ENCODE peak calls at places on chromosomes 7 and 10, in seven cellular contexts. T is Peyer's patch, L is uterus, A is NT2/D1, U is DND-41, Z is mesendoderm, Q is breast epithelium. D is an unnamed sample. For H3K4me1, the result is how much of the 10 kb centered on the place peaks cover.

GRCh38 chr7:156029460-156030007 is 217.3 kb upstream of the SHH start:
- DNase-seq in T (no peak), L (no peak), A (no peak), U (no peak), Z (no peak), Q (no peak), D (no peak)

GRCh38 chr7:99372275-99373085 is 2.0 kb upstream of the ARPC1B start:
- DNase-seq in T (no peak), L (no peak), A (no peak), U (no peak), Z (no peak), Q (no peak), D (no peak)

GRCh38 chr10:29618341-29619171 is 16.2 kb downstream of the SVIL start:
- DNase-seq in T (no peak), L (peak), A (no peak), U (no peak), Z (peak), Q (no peak), D (peak)

GRCh38 chr10:104580321-104580720 is 60.8 kb upstream of the SORCS3 start:
- DNase-seq in T (no peak), L (no peak), A (no peak), U (no peak), Z (no peak), Q (no peak), D (no peak)

GRCh38 chr10:119198438-119198837 is 8.9 kb upstream of the GRK5 start:
- DNase-seq in T (no peak), L (no peak), A (no peak), U (peak), Z (no peak), Q (no peak), D (no peak)

GRCh38 chr10:132077091-132077490 is 11.3 kb downstream of the JAKMIP3 start:
- DNase-seq in T (no peak), L (no peak), A (no peak), U (no peak), Z (no peak), Q (no peak), D (peak)

GRCh38 chr7:78450754-78451153 is 652.2 kb downstream of the PHTF2 start:
- DNase-seq in T (no peak), L (no peak), A (no peak), U (no peak), Z (no peak), Q (no peak), D (no peak)

GRCh38 chr10:30542001-30542861 is 87.3 kb downstream of the LYZL2 start:
- DNase-seq in T (no peak), L (no peak), A (no peak), U (no peak), Z (no peak), Q (no peak), D (no peak)

GRCh38 chr7:116167177-116167576 is 43.2 kb upstream of the TES start:
- DNase-seq in T (no peak), L (no peak), A (no peak), U (peak), Z (peak), Q (no peak), D (no peak)

GRCh38 chr7:70636169-70636568 is 495.8 kb upstream of the GALNT17 start:
- DNase-seq in T (no peak), L (no peak), A (no peak), U (no peak), Z (no peak), Q (no peak), D (no peak)

GRCh38 chr7:100093054-100093453 is 4.3 kb downstream of the COPS6 start:
- DNase-seq in T (no peak), L (no peak), A (no peak), U (no peak), Z (no peak), Q (no peak), D (no peak)

GRCh38 chr10:120824864-120825263 is 26.3 kb upstream of the WDR11 start:
- DNase-seq in T (no peak), L (no peak), A (peak), U (peak), Z (peak), Q (no peak), D (no peak)

GRCh38 chr10:49286686-49287085 is 12.3 kb upstream of the C10orf71 start:
- DNase-seq in T (no peak), L (no peak), A (no peak), U (no peak), Z (no peak), Q (no peak), D (no peak)

GRCh38 chr7:140607441-140607989 is 33.1 kb downstream of the DENND2A start:
- DNase-seq in T (no peak), L (peak), A (no peak), U (no peak), Z (no peak), Q (no peak), D (peak)

GRCh38 chr7:135855836-135856235 is 107.2 kb upstream of the FAM180A start:
- DNase-seq in T (no peak), L (no peak), A (peak), U (no peak), Z (peak), Q (no peak), D (no peak)

GRCh38 chr7:157987906-157988305 is 599.7 kb downstream of the PTPRN2 start:
- DNase-seq in T (no peak), L (no peak), A (no peak), U (no peak), Z (no peak), Q (no peak), D (no peak)

GRCh38 chr10:70274643-70275042 is 9.2 kb downstream of the NPFFR1 start:
- DNase-seq in T (no peak), L (peak), A (no peak), U (no peak), Z (no peak), Q (no peak), D (no peak)

GRCh38 chr10:75493464-75493863 is 62.0 kb downstream of the LRMDA start:
- DNase-seq in T (no peak), L (no peak), A (no peak), U (no peak), Z (no peak), Q (no peak), D (no peak)

GRCh38 chr7:79290841-79291497 is 162.5 kb downstream of the MAGI2 start:
- DNase-seq in T (no peak), L (no peak), A (no peak), U (no peak), Z (no peak), Q (no peak), D (no peak)

GRCh38 chr7:115363916-115364315 is 442.0 kb downstream of the MDFIC start:
- DNase-seq in T (no peak), L (no peak), A (no peak), U (no peak), Z (no peak), Q (no peak), D (no peak)

GRCh38 chr10:5591336-5591824 is 66.6 kb downstream of the CALML3 start:
- DNase-seq in T (no peak), L (no peak), A (no peak), U (no peak), Z (no peak), Q (no peak), D (no peak)

GRCh38 chr10:79412516-79412915 is 32.9 kb downstream of the ZCCHC24 start:
- DNase-seq in T (no peak), L (no peak), A (no peak), U (no peak), Z (no peak), Q (peak), D (no peak)

GRCh38 chr10:22321831-22322662 is 1.1 kb downstream of the BMI1 start:
- DNase-seq in T (peak), L (peak), A (no peak), U (peak), Z (no peak), Q (no peak), D (no peak)

GRCh38 chr10:122164028-122164601 is 107.0 kb upstream of the BTBD16 start:
- DNase-seq in T (no peak), L (no peak), A (no peak), U (no peak), Z (peak), Q (no peak), D (no peak)

GRCh38 chr7:18356195-18356645 is 139.3 kb upstream of the HDAC9 start:
- DNase-seq in T (no peak), L (no peak), A (no peak), U (no peak), Z (peak), Q (no peak), D (no peak)

GRCh38 chr7:117171106-117171505 is 151.8 kb downstream of the WNT2 start:
- DNase-seq in T (no peak), L (no peak), A (no peak), U (no peak), Z (peak), Q (no peak), D (no peak)

GRCh38 chr7:134375206-134375605 is 58.5 kb upstream of the SLC35B4 start:
- DNase-seq in T (no peak), L (no peak), A (no peak), U (no peak), Z (no peak), Q (no peak), D (no peak)

GRCh38 chr10:102152545-102152890 is 329 bp downstream of the NOLC1 start:
- DNase-seq in T (no peak), L (no peak), A (no peak), U (peak), Z (no peak), Q (no peak), D (no peak)

GRCh38 chr10:283916-284356 is 148.7 kb downstream of the ZMYND11 start:
- DNase-seq in T (peak), L (no peak), A (no peak), U (no peak), Z (no peak), Q (no peak), D (no peak)

GRCh38 chr10:125212150-125212809 is 51.9 kb upstream of the CTBP2 start:
- DNase-seq in T (no peak), L (no peak), A (no peak), U (no peak), Z (no peak), Q (no peak), D (no peak)

GRCh38 chr10:93816123-93816747 is 58.5 kb downstream of the LGI1 start:
- DNase-seq in T (peak), L (peak), A (peak), U (peak), Z (peak), Q (peak), D (peak)

GRCh38 chr10:44618910-44619309 is 234.0 kb upstream of the CXCL12 start:
- DNase-seq in T (no peak), L (no peak), A (no peak), U (no peak), Z (no peak), Q (no peak), D (no peak)

GRCh38 chr10:108086502-108086901 is 922.0 kb upstream of the SORCS1 start:
- DNase-seq in T (no peak), L (no peak), A (no peak), U (no peak), Z (no peak), Q (no peak), D (no peak)

GRCh38 chr10:108095932-108096925 is 931.7 kb upstream of the SORCS1 start:
- DNase-seq in T (no peak), L (no peak), A (no peak), U (no peak), Z (no peak), Q (no peak), D (no peak)

DNA sequence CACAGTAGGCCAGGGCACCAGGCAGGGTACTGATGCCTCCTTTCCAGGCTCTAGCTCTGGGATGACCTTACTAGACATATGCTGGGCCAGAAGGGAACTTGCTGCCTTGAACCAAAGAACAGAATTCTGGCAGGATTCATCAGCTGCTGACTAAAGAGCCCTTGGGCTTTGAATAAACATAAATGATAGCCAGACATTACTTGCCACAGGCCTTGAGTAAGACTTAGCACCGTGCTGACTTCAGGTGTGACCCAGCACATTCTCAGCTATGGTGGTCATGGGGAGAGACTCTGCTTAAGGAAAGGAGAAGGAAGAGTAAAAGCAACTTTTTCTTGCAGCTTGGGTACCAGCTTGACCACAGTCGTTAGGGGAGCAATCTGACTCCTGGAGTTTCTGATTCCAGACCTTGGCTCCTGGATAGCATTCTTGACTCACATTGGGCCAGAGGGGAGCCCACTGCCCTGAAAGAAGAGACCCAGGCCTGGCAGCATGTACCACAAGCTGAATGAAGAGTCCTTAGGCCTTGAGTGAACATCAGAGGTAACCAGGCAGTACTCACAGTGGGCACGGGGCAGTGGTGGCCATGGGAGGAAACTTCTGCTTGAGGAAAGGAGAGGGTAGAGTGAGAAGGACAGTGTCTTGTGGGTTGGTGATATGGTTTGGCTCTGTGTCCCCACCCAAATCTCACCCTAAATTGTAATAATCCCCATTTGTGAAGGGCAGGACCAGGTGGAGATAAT is 926.1 kb upstream of the SORCS1 start:
- DNase-seq in T (no peak), L (no peak), A (no peak), U (no peak), Z (no peak), Q (no peak), D (no peak)
- H3K4me3 ChIP-seq in T (no peak), L (no peak), A (no peak), U (no peak), Z (no peak), Q (no peak), D (no peak)

DNA sequence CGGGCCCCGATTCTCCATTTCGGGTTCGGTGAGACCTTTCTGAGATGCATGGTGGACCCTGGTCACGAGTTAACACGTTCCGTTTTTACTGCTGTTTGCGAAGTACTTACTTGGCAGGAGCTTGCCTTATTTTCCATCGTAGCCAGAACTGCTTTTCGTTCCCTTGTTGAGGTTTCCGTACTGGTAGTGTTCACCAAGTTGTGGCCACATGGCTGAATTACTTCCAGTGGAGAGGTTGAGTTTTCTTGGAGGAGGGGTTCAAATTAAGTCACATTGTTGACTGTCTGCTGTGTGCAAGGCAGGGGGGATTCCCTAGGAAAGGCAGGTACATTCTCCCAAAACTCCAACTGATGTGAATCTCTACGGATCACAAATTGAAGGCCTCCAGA is 4.0 kb downstream of the MXI1 start:
- DNase-seq in T (no peak), L (no peak), A (no peak), U (no peak), Z (no peak), Q (no peak), D (no peak)
- H3K4me1 ChIP-seq in T (under half), L (under half), A (under half), U (half or more), Z (under half), Q (under half), D (under half)

DNA sequence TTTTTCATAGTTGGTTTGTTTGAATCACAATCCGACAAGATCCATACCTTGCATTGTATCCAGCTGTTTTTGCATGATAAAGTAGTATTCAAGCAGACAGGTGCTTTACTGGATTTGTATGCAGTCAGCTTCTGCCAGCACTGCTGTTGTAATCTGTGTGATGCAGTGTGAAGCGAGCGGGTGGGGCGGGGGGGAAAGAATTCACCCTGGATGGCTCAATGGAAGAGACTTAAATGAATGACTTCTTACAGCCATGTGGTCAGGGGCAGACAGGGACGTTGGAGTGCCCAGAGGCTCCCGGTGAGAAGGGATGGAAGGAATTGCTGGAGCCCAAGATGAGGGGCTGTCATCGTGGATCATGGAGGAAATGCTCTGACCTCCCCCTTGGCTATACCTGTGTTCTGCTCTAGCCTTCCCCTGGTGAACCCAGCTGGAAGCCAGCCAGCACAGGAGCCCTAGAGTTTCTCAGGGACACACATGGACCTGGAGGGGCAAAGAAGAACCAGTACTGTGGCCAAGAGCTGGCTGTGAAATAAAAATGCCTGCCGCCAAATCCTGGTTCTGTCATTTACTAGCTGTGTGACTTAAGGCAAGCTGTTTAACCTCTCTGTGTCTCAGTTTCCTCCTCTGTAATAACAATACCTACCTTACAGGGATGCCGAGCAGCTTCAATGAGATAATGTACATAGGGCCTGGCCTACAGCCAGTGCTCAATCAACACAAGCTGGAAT is 14.1 kb downstream of the NFE2L3 start:
- DNase-seq in T (no peak), L (no peak), A (no peak), U (no peak), Z (no peak), Q (no peak), D (no peak)
- H3K4me3 ChIP-seq in T (no peak), L (no peak), A (no peak), U (no peak), Z (no peak), Q (no peak), D (no peak)

GRCh38 chr10:130989670-130990247 is 321.8 kb downstream of the TCERG1L start:
- DNase-seq in T (no peak), L (no peak), A (no peak), U (no peak), Z (no peak), Q (no peak), D (no peak)

GRCh38 chr10:130984686-130985085 is 326.8 kb downstream of the TCERG1L start:
- DNase-seq in T (no peak), L (no peak), A (no peak), U (no peak), Z (no peak), Q (no peak), D (no peak)

GRCh38 chr10:130985158-130985753 is 326.3 kb downstream of the TCERG1L start:
- DNase-seq in T (no peak), L (no peak), A (no peak), U (no peak), Z (no peak), Q (no peak), D (peak)

GRCh38 chr10:130987401-130987800 is 324.1 kb downstream of the TCERG1L start:
- DNase-seq in T (no peak), L (no peak), A (no peak), U (no peak), Z (no peak), Q (no peak), D (no peak)

GRCh38 chr10:130986828-130987227 is 324.7 kb downstream of the TCERG1L start:
- DNase-seq in T (no peak), L (no peak), A (no peak), U (no peak), Z (no peak), Q (no peak), D (no peak)
- H3K4me1 ChIP-seq in T (under half), L (under half), A (under half), U (under half), Z (under half), Q (under half), D (under half)

GRCh38 chr10:1465421-1465902 is 271.9 kb downstream of the ADARB2 start:
- DNase-seq in T (peak), L (no peak), A (no peak), U (peak), Z (no peak), Q (no peak), D (no peak)

GRCh38 chr10:1467450-1467849 is 269.9 kb downstream of the ADARB2 start:
- DNase-seq in T (no peak), L (no peak), A (no peak), U (no peak), Z (no peak), Q (no peak), D (no peak)

GRCh38 chr10:1464866-1465265 is 272.5 kb downstream of the ADARB2 start:
- DNase-seq in T (no peak), L (no peak), A (no peak), U (no peak), Z (no peak), Q (no peak), D (no peak)

GRCh38 chr10:1468777-1469176 is 268.5 kb downstream of the ADARB2 start:
- DNase-seq in T (no peak), L (no peak), A (no peak), U (no peak), Z (no peak), Q (no peak), D (no peak)

DNA sequence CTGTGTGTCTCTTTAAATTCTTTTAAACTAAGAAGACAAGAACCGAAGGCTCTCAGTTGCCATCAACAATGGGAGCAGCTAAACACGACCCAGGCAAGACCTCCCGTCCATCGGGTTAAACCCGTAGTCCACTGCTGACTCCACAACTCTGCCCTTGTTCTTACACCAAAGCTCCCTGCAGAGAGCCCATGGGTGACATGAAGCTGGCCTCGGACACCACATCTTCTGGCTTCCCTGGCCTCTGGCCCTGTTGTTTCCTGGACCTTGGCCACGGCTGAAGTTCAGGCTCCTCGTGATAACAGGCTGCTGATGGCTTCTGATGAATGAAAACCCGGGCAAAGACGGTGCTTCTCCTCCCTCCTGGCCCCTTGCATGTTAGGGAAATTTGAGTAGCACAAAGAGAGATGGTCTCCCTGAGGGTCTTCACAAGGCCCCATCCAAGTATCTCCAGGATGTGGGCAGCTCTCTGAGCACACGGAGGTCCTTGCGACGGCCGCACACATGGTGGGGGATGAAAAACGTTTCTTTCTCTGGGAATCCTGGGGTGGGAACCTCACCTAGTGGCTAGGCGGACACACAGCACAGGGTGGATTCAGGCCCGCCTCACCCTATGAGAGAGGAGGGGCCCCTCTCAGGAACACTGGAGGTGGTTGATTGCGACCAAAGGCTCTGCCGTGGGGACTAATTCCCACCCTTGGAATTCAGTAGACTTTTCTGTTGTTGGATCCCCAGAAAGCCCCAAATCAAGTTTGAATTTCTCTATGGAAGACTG is 271.1 kb downstream of the ADARB2 start:
- DNase-seq in T (no peak), L (no peak), A (no peak), U (no peak), Z (no peak), Q (no peak), D (no peak)
- H3K4me3 ChIP-seq in T (no peak), L (no peak), A (no peak), U (no peak), Z (no peak), Q (no peak), D (no peak)

D was measured in right atrium auricular region.